ENCODE peak calls at places on chromosomes 12 and 14, in six cellular contexts. A is suprapubic skin, K is ovary, F is right lobe of liver, Y is H54, G is lower leg skin. N is an unnamed sample.

GRCh38 chr12:64147011-64147671 is 75.0 kb downstream of the KICS2 start:
- DNase-seq in A (no peak), K (no peak), F (no peak), Y (no peak), G (no peak), N (no peak)

GRCh38 chr14:61475316-61475715 is 153.9 kb downstream of the PRKCH start:
- DNase-seq in A (no peak), K (no peak), F (no peak), Y (no peak), G (no peak), N (no peak)

GRCh38 chr12:121810234-121810817 is 6.5 kb downstream of the SETD1B start:
- DNase-seq in A (peak), K (no peak), F (peak), Y (no peak), G (no peak), N (no peak)

GRCh38 chr12:108087900-108088299 is 41.2 kb upstream of the WSCD2 start:
- DNase-seq in A (no peak), K (no peak), F (no peak), Y (no peak), G (no peak), N (no peak)

GRCh38 chr14:61438860-61439765 is 117.7 kb downstream of the PRKCH start:
- DNase-seq in A (peak), K (no peak), F (peak), Y (peak), G (peak), N (peak)

GRCh38 chr12:57749061-57749460 is 3.0 kb downstream of the CDK4 start:
- DNase-seq in A (no peak), K (no peak), F (no peak), Y (no peak), G (peak), N (no peak)

GRCh38 chr14:88598097-88598675 is 35.3 kb downstream of the ZC3H14 start:
- DNase-seq in A (no peak), K (no peak), F (no peak), Y (no peak), G (no peak), N (no peak)

GRCh38 chr14:39268393-39268792 is 34.7 kb downstream of the MIA2 start:
- DNase-seq in A (no peak), K (no peak), F (no peak), Y (no peak), G (no peak), N (no peak)

GRCh38 chr12:108933950-108934349 is 54.1 kb downstream of the DAO start:
- DNase-seq in A (no peak), K (no peak), F (no peak), Y (no peak), G (no peak), N (no peak)

GRCh38 chr14:61296707-61297502 is 15.8 kb upstream of the TMEM30B start:
- DNase-seq in A (no peak), K (no peak), F (no peak), Y (no peak), G (no peak), N (peak)

GRCh38 chr14:22875748-22876319 is 4.3 kb downstream of the LRP10 start:
- DNase-seq in A (no peak), K (no peak), F (no peak), Y (no peak), G (no peak), N (no peak)

GRCh38 chr12:95004610-95005009 is 1.1 kb upstream of the NDUFA12 start:
- DNase-seq in A (no peak), K (no peak), F (no peak), Y (no peak), G (no peak), N (peak)

GRCh38 chr14:32087173-32087861 is 10.2 kb downstream of the ARHGAP5 start:
- DNase-seq in A (no peak), K (no peak), F (no peak), Y (no peak), G (no peak), N (no peak)

GRCh38 chr12:31603546-31604009 is 12.6 kb upstream of the DENND5B start:
- DNase-seq in A (no peak), K (no peak), F (no peak), Y (no peak), G (no peak), N (no peak)

GRCh38 chr12:108457734-108458361 is 57.2 kb upstream of the FICD start:
- DNase-seq in A (no peak), K (no peak), F (no peak), Y (no peak), G (no peak), N (no peak)

GRCh38 chr12:122918827-122919226 is 22.9 kb upstream of the VPS37B start:
- DNase-seq in A (no peak), K (no peak), F (no peak), Y (no peak), G (no peak), N (no peak)

GRCh38 chr14:87934185-87934584 is 58.8 kb downstream of the GALC start:
- DNase-seq in A (no peak), K (no peak), F (no peak), Y (no peak), G (no peak), N (no peak)

GRCh38 chr12:6914246-6914947 is at the start of gene ENO2:
- DNase-seq in A (peak), K (peak), F (peak), Y (no peak), G (peak), N (peak)
- TF ChIP-seq POLR2A in A (no peak), K (peak), F (no peak), Y (no peak), G (no peak), N (peak)

DNA sequence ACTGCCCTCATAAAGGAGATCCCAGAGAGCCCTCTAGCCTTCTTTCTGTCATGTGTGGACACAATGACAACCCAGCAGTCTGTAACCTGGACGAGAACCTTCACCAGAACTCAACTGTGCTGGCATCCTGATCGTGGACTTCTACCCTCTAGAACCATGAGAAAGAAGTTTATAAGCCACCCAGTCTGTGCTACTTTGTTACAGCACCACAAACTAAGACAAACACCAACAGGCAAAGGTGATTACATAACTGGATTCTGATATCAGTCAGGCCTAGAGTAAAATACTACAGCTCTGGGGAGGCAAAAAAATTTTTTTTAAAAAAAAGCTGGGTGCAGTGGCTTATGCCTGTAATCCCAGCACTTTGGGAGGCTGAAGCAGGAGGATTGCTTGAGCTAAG is 18.5 kb downstream of the TM7SF3 start:
- DNase-seq in A (no peak), K (no peak), F (no peak), Y (no peak), G (no peak), N (no peak)
- TF ChIP-seq POLR2A in A (no peak), K (no peak), F (no peak), Y (no peak), G (no peak), N (no peak)

GRCh38 chr14:53613404-53614253 is 343.0 kb downstream of the BMP4 start:
- DNase-seq in A (no peak), K (no peak), F (peak), Y (peak), G (no peak), N (no peak)
- TF ChIP-seq POLR2A in A (no peak), K (no peak), F (no peak), Y (no peak), G (no peak), N (no peak)

GRCh38 chr12:49939307-49939706 is 11.2 kb upstream of the AQP2 start:
- DNase-seq in A (no peak), K (no peak), F (no peak), Y (no peak), G (no peak), N (no peak)
- TF ChIP-seq POLR2A in A (no peak), K (no peak), F (no peak), Y (no peak), G (no peak), N (no peak)

DNA sequence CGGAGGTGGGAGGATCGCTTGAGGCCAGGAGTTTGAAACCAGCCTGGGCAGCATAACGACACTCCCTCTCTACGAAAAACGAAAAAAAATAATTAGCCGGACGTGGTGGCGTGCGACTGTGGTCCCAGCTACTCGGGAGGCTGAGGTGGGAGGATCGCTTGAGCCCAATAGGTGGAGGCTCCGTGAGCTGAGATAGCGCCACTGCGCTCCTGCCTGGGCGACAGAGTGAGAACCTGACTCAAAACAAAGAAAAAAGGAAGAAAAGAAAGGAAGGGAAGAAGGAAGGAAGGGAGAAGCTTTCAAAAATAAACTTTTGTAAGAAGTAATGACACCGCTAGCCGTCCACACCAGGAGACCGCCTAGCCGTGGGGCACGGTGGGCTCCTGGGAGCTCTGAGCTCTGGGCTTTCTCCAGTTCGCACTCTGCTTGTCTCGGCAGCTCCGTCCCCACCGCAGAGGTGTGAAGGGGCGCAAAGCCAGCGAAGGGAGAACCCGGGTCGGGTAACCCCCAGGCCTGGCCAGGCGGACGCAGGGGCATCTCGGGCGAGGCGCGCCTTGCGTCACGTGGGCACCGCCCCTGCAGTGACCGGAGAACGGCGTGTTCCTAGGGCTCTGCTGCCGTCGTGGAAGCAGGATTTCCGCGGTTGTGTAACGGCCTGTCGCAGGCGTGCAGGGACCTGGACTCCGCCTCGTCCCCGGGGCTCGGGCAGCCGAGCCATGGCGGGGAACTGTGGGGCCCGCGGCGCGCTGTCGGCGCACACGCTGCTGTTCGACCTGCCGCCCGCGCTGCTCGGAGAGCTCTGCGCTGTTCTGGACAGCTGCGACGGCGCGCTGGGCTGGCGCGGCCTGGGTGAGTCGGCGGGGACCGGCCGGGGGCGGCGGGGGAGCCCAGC is at the start of gene IRAK3:
- DNase-seq in A (peak), K (peak), F (peak), Y (no peak), G (peak), N (peak)
- TF ChIP-seq POLR2A in A (peak), K (peak), F (peak), Y (no peak), G (peak), N (peak)

GRCh38 chr12:54393350-54393655 is 8.8 kb upstream of the ZNF385A start:
- DNase-seq in A (peak), K (no peak), F (no peak), Y (no peak), G (no peak), N (no peak)
- TF ChIP-seq POLR2A in A (no peak), K (no peak), F (no peak), Y (no peak), G (no peak), N (no peak)

GRCh38 chr12:124993568-124994434 is at the start of gene BRI3BP:
- DNase-seq in A (no peak), K (no peak), F (peak), Y (peak), G (no peak), N (peak)
- TF ChIP-seq POLR2A in A (no peak), K (no peak), F (peak), Y (peak), G (no peak), N (peak)

GRCh38 chr12:30268036-30268435 is 427.6 kb downstream of the IPO8 start:
- DNase-seq in A (no peak), K (no peak), F (no peak), Y (no peak), G (no peak), N (no peak)
- TF ChIP-seq POLR2A in A (no peak), K (no peak), F (no peak), Y (no peak), G (no peak), N (no peak)

N was measured in tibial nerve.